ENCODE peak calls at places on chromosomes 16 and 17, in six cellular contexts. O is HFF-Myc, K is cardiac fibroblast, L is upper lobe of left lung, A is Peyer's patch, Y is fibroblast of villous mesenchyme. U is an unnamed sample.

GRCh38 chr17:8673621-8674020 is 43.1 kb upstream of the MYH10 start:
- DNase-seq in O (no peak), K (peak), L (no peak), A (no peak), Y (peak), U (no peak)

GRCh38 chr17:333626-334396 is 18.8 kb downstream of the RPH3AL start:
- DNase-seq in O (no peak), K (peak), L (no peak), A (peak), Y (peak), U (peak)

GRCh38 chr17:82713015-82713723 is 3.3 kb upstream of the FN3KRP start:
- DNase-seq in O (no peak), K (no peak), L (peak), A (no peak), Y (no peak), U (no peak)

GRCh38 chr17:28946239-28946638 is 5.1 kb downstream of the PHF12 start:
- DNase-seq in O (no peak), K (peak), L (no peak), A (no peak), Y (peak), U (peak)

GRCh38 chr16:68910051-68910450 is 66.7 kb downstream of the TANGO6 start:
- DNase-seq in O (no peak), K (no peak), L (no peak), A (no peak), Y (no peak), U (no peak)

GRCh38 chr17:10836966-10837599 is 804 bp downstream of the PIRT start:
- DNase-seq in O (no peak), K (no peak), L (no peak), A (peak), Y (no peak), U (no peak)

GRCh38 chr17:42563950-42564349 is 2.0 kb downstream of the COASY start:
- DNase-seq in O (no peak), K (no peak), L (no peak), A (no peak), Y (no peak), U (no peak)

GRCh38 chr17:79949646-79950292 is 85.9 kb downstream of the TBC1D16 start:
- DNase-seq in O (no peak), K (no peak), L (peak), A (no peak), Y (no peak), U (no peak)

GRCh38 chr17:39402890-39403605 is 1.6 kb upstream of the FBXL20 start:
- DNase-seq in O (no peak), K (no peak), L (peak), A (no peak), Y (no peak), U (no peak)

GRCh38 chr17:79888811-79889634 is 49.8 kb upstream of the CBX4 start:
- DNase-seq in O (no peak), K (no peak), L (no peak), A (peak), Y (no peak), U (no peak)

GRCh38 chr17:34195987-34196386 is 59.1 kb upstream of the CCL2 start:
- DNase-seq in O (no peak), K (no peak), L (no peak), A (no peak), Y (peak), U (no peak)

GRCh38 chr17:61646482-61646881 is 55.5 kb upstream of the NACA2 start:
- DNase-seq in O (no peak), K (no peak), L (no peak), A (no peak), Y (no peak), U (no peak)

GRCh38 chr16:11333696-11334095 is 11.6 kb upstream of the RMI2 start:
- DNase-seq in O (no peak), K (no peak), L (no peak), A (no peak), Y (peak), U (peak)

GRCh38 chr16:30741461-30741914 is 6.7 kb upstream of the PHKG2 start:
- DNase-seq in O (peak), K (peak), L (no peak), A (peak), Y (peak), U (peak)

GRCh38 chr17:77230436-77230830 is 89.7 kb downstream of the SEC14L1 start:
- DNase-seq in O (no peak), K (no peak), L (no peak), A (no peak), Y (no peak), U (no peak)

GRCh38 chr17:42514279-42514678 is 21.8 kb upstream of the NAGLU start:
- DNase-seq in O (no peak), K (no peak), L (no peak), A (no peak), Y (no peak), U (no peak)

GRCh38 chr16:53220585-53220984 is 165.8 kb downstream of the CHD9 start:
- DNase-seq in O (no peak), K (peak), L (no peak), A (no peak), Y (peak), U (peak)

GRCh38 chr17:17703608-17703919 is 22.3 kb downstream of the RAI1 start:
- DNase-seq in O (no peak), K (no peak), L (no peak), A (no peak), Y (peak), U (no peak)

GRCh38 chr16:88922114-88922825 is 54.7 kb downstream of the CBFA2T3 start:
- DNase-seq in O (peak), K (peak), L (peak), A (peak), Y (peak), U (peak)

GRCh38 chr17:65604070-65604469 is 42.6 kb upstream of the AXIN2 start:
- DNase-seq in O (no peak), K (no peak), L (no peak), A (no peak), Y (no peak), U (no peak)

GRCh38 chr17:65785109-65785508 is 223.7 kb upstream of the AXIN2 start:
- DNase-seq in O (peak), K (peak), L (no peak), A (no peak), Y (peak), U (peak)

GRCh38 chr16:29729116-29729521 is 16.7 kb downstream of the C16orf54 start:
- DNase-seq in O (peak), K (peak), L (no peak), A (no peak), Y (peak), U (peak)

GRCh38 chr17:46157443-46158107 is 35.7 kb downstream of the KANSL1 start:
- DNase-seq in O (no peak), K (peak), L (no peak), A (no peak), Y (peak), U (peak)

GRCh38 chr16:52812945-52813556 is 239.6 kb downstream of the CHD9NB start:
- DNase-seq in O (peak), K (peak), L (no peak), A (no peak), Y (peak), U (peak)

GRCh38 chr17:41264599-41264998 is 579 bp upstream of the KRTAP9-6 start:
- DNase-seq in O (no peak), K (no peak), L (no peak), A (no peak), Y (no peak), U (no peak)

GRCh38 chr16:30352488-30353401 is 2.4 kb downstream of the CD2BP2 start:
- DNase-seq in O (no peak), K (no peak), L (no peak), A (peak), Y (no peak), U (no peak)

GRCh38 chr17:17032131-17032692 is 10.0 kb upstream of the MPRIP start:
- DNase-seq in O (no peak), K (peak), L (peak), A (peak), Y (peak), U (peak)

GRCh38 chr17:32699247-32699646 is 177.7 kb downstream of the MYO1D start:
- DNase-seq in O (no peak), K (no peak), L (no peak), A (no peak), Y (no peak), U (no peak)

GRCh38 chr17:81429353-81429774 is 34.1 kb downstream of the BAHCC1 start:
- DNase-seq in O (no peak), K (peak), L (peak), A (peak), Y (peak), U (peak)

GRCh38 chr16:56886826-56887225 is 21.8 kb downstream of the SLC12A3 start:
- DNase-seq in O (no peak), K (no peak), L (no peak), A (no peak), Y (no peak), U (no peak)

GRCh38 chr17:1041746-1042145 is 44.8 kb downstream of the TIMM22 start:
- DNase-seq in O (no peak), K (no peak), L (no peak), A (no peak), Y (no peak), U (no peak)

GRCh38 chr17:47994714-47995113 is 23.8 kb downstream of the CDK5RAP3 start:
- DNase-seq in O (no peak), K (no peak), L (no peak), A (no peak), Y (no peak), U (no peak)

GRCh38 chr16:81514568-81515258 is 70.1 kb downstream of the CMIP start:
- DNase-seq in O (no peak), K (no peak), L (no peak), A (no peak), Y (no peak), U (no peak)

GRCh38 chr16:2795714-2796143 is 2.5 kb upstream of the PRSS41 start:
- DNase-seq in O (no peak), K (no peak), L (no peak), A (peak), Y (peak), U (no peak)

GRCh38 chr17:78284146-78284545 is 52.7 kb downstream of the TMEM235 start:
- DNase-seq in O (no peak), K (peak), L (no peak), A (peak), Y (peak), U (peak)

GRCh38 chr17:34204402-34204801 is 50.7 kb upstream of the CCL2 start:
- DNase-seq in O (no peak), K (no peak), L (peak), A (no peak), Y (no peak), U (no peak)

GRCh38 chr17:60138769-60139437 is 10.9 kb upstream of the CA4 start:
- DNase-seq in O (no peak), K (no peak), L (peak), A (peak), Y (no peak), U (no peak)

GRCh38 chr16:3346041-3346440 is 9.6 kb upstream of the OR2C1 start:
- DNase-seq in O (no peak), K (no peak), L (no peak), A (no peak), Y (no peak), U (no peak)

DNA sequence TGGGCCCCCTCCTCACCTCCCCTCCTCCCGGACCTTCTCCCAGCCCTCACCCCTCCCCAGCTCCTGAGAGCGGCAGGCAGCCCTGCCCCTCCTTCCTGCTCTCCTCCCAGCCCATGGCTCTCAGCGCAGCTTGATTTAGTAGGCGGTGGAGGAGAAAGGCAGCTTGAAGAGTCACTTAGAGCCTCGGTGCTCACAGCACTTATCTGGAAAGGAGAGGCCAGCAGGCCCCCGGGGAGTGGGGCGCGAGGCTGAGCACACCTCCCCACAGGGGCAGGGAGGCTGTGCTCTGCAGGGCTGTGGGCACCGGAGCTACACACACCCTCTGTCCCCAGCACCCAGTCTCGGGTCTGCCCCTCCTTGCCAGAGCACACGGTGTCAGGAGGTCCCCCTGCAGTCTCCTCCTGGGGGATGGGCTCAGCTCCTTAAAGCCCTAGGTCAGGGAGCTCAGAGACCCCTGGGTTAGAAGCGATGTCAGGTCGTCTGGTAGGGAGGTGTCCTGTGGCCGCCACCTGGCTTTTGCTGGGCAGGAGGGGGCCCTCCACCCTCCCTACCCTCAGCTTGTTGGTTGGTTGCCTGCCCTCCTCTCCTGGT is 151.2 kb upstream of the GSE1 start:
- DNase-seq in O (no peak), K (peak), L (no peak), A (no peak), Y (peak), U (no peak)
- H3K4me3 ChIP-seq in O (no peak), K (no peak), L (peak), A (peak), Y (peak), U (peak)

DNA sequence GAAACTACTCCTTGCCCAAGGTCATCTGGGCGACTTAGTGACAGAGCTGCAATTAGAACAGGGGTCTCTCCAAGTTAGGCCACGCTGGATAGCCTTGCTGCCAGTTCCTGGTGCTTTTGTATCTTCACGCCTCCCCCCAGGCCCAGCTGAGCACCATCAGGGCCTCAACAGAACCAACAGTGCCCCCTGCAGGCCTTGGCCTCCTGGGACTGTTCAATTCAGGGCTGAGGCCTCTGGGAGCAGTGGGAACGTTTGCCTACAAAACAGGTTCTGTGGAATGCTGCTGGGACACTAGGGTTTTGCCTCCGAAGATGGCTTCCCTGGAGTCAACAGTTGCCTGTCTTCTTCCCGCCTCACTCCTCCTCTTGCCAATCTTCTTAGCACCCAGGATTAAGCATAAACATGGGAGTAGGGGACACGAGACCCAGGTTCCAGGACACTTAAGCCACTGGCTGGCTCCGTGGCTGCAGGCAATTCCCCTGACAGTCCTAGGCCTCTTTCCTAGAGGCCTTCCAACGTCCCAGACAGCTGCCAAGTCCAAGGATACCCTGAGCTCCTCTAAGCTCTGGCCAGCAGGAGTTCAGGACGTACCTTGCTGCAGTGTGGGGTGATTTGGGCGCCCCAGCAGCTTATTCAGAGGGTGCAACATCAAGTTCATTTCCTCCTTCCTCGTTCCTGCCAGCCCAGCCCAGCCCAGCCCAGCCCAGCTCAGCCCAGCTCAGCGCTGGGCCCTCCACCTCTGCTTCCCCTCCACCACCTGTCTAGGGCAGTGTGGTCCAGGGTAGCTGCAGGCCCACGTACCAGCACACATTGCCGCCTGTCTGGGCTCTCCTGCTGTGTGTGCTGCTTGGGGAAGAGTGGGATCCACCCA is 246.6 kb upstream of the RPL38 start:
- DNase-seq in O (no peak), K (peak), L (no peak), A (no peak), Y (peak), U (no peak)
- TF ChIP-seq CTCF in O (peak), K (no peak), L (peak), A (peak), Y (peak), U (peak)

GRCh38 chr17:64004218-64004770 is 6.1 kb downstream of the PRR29 start:
- DNase-seq in O (no peak), K (no peak), L (no peak), A (no peak), Y (no peak), U (no peak)
- H3K4me3 ChIP-seq in O (no peak), K (no peak), L (no peak), A (no peak), Y (no peak), U (no peak)

DNA sequence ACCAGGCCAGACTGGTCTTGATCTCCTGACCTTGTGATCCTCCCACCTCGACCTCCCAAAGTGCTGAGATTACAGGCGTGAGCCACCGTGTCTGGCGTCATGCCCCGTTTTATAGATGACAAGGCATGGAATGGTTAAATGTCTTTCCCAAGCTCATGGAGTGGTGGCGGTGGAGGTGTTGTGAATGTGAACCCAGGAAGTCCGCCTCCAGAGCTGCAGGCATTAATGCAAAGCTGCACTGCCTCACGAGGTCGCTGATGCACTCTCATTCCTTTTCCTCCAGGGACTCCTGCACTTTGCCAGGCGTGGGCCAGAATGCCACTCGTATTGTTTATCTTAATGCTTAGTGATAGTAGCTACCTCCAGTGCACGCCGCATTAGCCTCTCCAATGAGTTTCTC is 149.6 kb downstream of the WWOX start:
- DNase-seq in O (no peak), K (no peak), L (no peak), A (no peak), Y (peak), U (no peak)
- TF ChIP-seq CTCF in O (no peak), K (no peak), L (peak), A (no peak), Y (peak), U (no peak)

GRCh38 chr16:4935231-4935855 is 1.6 kb downstream of the PPL start:
- DNase-seq in O (no peak), K (peak), L (peak), A (no peak), Y (peak), U (peak)
- H3K4me3 ChIP-seq in O (no peak), K (no peak), L (peak), A (peak), Y (no peak), U (peak)

DNA sequence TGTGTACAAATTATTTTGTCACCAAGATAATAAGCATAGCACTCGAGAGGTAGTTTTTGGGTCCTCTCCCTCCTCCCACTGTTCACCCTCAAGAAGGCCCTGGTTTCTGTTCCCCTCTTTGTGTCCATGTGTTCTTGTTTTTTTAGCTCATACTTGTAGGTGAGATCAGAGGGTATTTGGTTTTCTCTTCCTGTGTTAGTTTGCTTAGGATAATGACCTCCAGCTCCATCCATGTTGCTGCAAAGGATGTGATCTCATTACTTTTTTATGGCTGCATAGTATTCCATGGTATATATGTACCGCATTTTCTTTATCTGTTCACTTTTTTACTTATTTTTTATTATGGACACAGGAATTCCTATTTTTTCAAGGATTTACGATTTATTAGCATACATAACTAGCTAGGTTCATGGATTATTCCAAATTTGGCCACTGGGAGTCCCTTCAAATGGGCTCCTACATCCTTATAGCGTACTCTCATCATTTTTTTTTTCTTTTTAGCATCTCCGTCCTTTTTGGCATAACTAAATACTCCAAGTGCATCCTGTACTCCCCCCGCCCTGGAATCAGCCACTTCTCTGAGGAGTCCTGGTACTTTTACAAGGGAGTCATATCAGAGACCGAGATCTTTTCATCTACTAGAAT is 7.3 kb downstream of the TADA2A start:
- DNase-seq in O (no peak), K (no peak), L (no peak), A (no peak), Y (no peak), U (no peak)
- TF ChIP-seq CTCF in O (peak), K (peak), L (no peak), A (no peak), Y (peak), U (peak)

GRCh38 chr17:55648086-55648485 is 74.6 kb downstream of the TMEM100 start:
- DNase-seq in O (no peak), K (no peak), L (no peak), A (no peak), Y (no peak), U (no peak)
- H3K4me3 ChIP-seq in O (no peak), K (no peak), L (no peak), A (no peak), Y (no peak), U (no peak)

U was measured in foreskin fibroblast.